ENCODE peak calls at places on chromosomes 2 and 18, in four cellular contexts. R, O, W and H are unnamed samples.

GRCh38 chr2:41621095-41621494 is 426.7 kb upstream of the PKDCC start:
- DNase-seq in R (no peak), O (no peak), W (no peak), H (no peak)

GRCh38 chr2:36294290-36294689 is 61.3 kb upstream of the CRIM1 start:
- DNase-seq in R (no peak), O (no peak), W (no peak), H (no peak)

GRCh38 chr2:150663143-150663542 is 175.7 kb upstream of the RND3 start:
- DNase-seq in R (peak), O (no peak), W (no peak), H (no peak)

GRCh38 chr18:14189858-14190257 is 57.6 kb upstream of the ZNF519 start:
- DNase-seq in R (peak), O (no peak), W (no peak), H (no peak)

GRCh38 chr2:101752708-101753107 is 55.2 kb downstream of the MAP4K4 start:
- DNase-seq in R (no peak), O (no peak), W (no peak), H (no peak)

GRCh38 chr18:47425365-47425764 is 173.9 kb upstream of the SKOR2 start:
- DNase-seq in R (no peak), O (no peak), W (no peak), H (no peak)

GRCh38 chr2:233974530-233975071 is 57.4 kb downstream of the TRPM8 start:
- DNase-seq in R (peak), O (no peak), W (no peak), H (no peak)

GRCh38 chr2:118051956-118052355 is 36.3 kb upstream of the INSIG2 start:
- DNase-seq in R (no peak), O (no peak), W (no peak), H (no peak)

GRCh38 chr2:105324732-105325131 is 4.8 kb downstream of the TGFBRAP1 start:
- DNase-seq in R (no peak), O (no peak), W (no peak), H (no peak)

GRCh38 chr2:148552675-148553331 is 91.7 kb upstream of the EPC2 start:
- DNase-seq in R (no peak), O (no peak), W (no peak), H (no peak)

GRCh38 chr2:3423492-3424170 is 44.1 kb downstream of the TRAPPC12 start:
- DNase-seq in R (peak), O (peak), W (no peak), H (peak)

GRCh38 chr2:144776766-144777165 is 256.8 kb upstream of the ZEB2 start:
- DNase-seq in R (peak), O (no peak), W (no peak), H (no peak)

GRCh38 chr18:50266248-50266704 is at the start of gene CFAP53:
- DNase-seq in R (peak), O (peak), W (peak), H (peak)

GRCh38 chr2:94874277-94874997 is 3.2 kb downstream of the TEKT4 start:
- DNase-seq in R (peak), O (peak), W (no peak), H (peak)

GRCh38 chr18:48139427-48140347 is 209.2 kb upstream of the SMAD2 start:
- DNase-seq in R (no peak), O (no peak), W (no peak), H (no peak)

GRCh38 chr2:70426341-70426740 is 124.5 kb upstream of the FAM136A start:
- DNase-seq in R (no peak), O (no peak), W (no peak), H (no peak)

GRCh38 chr2:230418341-230419016 is 2.5 kb downstream of the SP100 start:
- DNase-seq in R (peak), O (no peak), W (no peak), H (no peak)

GRCh38 chr18:37598966-37599896 is 33.6 kb upstream of the CELF4 start:
- DNase-seq in R (no peak), O (no peak), W (no peak), H (no peak)

GRCh38 chr2:6832995-6833604 is 32.6 kb downstream of the CMPK2 start:
- DNase-seq in R (no peak), O (no peak), W (no peak), H (no peak)

GRCh38 chr2:18701981-18702380 is 112.6 kb upstream of the NT5C1B start:
- DNase-seq in R (peak), O (no peak), W (no peak), H (no peak)

GRCh38 chr2:83369601-83370418 is 1089.3 kb downstream of the SUCLG1 start:
- DNase-seq in R (no peak), O (no peak), W (no peak), H (no peak)

GRCh38 chr2:120205901-120206581 is 17.2 kb downstream of the TMEM185B start:
- DNase-seq in R (no peak), O (peak), W (no peak), H (peak)

GRCh38 chr2:139281124-139281523 is 500.9 kb upstream of the NXPH2 start:
- DNase-seq in R (no peak), O (no peak), W (no peak), H (no peak)

GRCh38 chr18:48852292-48852691 is 98.5 kb downstream of the SMAD7 start:
- DNase-seq in R (peak), O (no peak), W (no peak), H (no peak)

GRCh38 chr2:239545741-239546392 is 145.0 kb upstream of the HDAC4 start:
- DNase-seq in R (no peak), O (no peak), W (no peak), H (no peak)

GRCh38 chr2:215745316-215745715 is 268.0 kb downstream of the MREG start:
- DNase-seq in R (no peak), O (no peak), W (no peak), H (no peak)

GRCh38 chr2:70477473-70477872 is 76.2 kb downstream of the TGFA start:
- DNase-seq in R (no peak), O (peak), W (no peak), H (no peak)

GRCh38 chr2:8508766-8509165 is 173.1 kb upstream of the ID2 start:
- DNase-seq in R (no peak), O (no peak), W (no peak), H (no peak)

GRCh38 chr2:215878476-215879063 is 134.8 kb downstream of the MREG start:
- DNase-seq in R (peak), O (no peak), W (no peak), H (no peak)

GRCh38 chr18:59459352-59460059 is 100.4 kb upstream of the LMAN1 start:
- DNase-seq in R (peak), O (no peak), W (no peak), H (no peak)

GRCh38 chr2:74024216-74024615 is 39.5 kb downstream of the TET3 start:
- DNase-seq in R (no peak), O (no peak), W (no peak), H (no peak)

GRCh38 chr18:44682181-44682870 is 1.6 kb downstream of the SETBP1 start:
- DNase-seq in R (no peak), O (peak), W (no peak), H (peak)

GRCh38 chr2:174486614-174487535 is at the start of gene GPR155:
- DNase-seq in R (peak), O (peak), W (peak), H (peak)

GRCh38 chr18:57585421-57585820 is 1.1 kb downstream of the FECH start:
- DNase-seq in R (peak), O (no peak), W (no peak), H (no peak)

GRCh38 chr2:240387669-240388358 is 47.6 kb upstream of the GPC1 start:
- DNase-seq in R (peak), O (no peak), W (no peak), H (peak)

GRCh38 chr18:36579311-36579710 is 249.5 kb downstream of the TPGS2 start:
- DNase-seq in R (no peak), O (no peak), W (no peak), H (no peak)

GRCh38 chr2:108184421-108184820 is 55.3 kb upstream of the SULT1C3 start:
- DNase-seq in R (peak), O (no peak), W (no peak), H (no peak)

GRCh38 chr2:212147921-212148513 is 390.6 kb downstream of the ERBB4 start:
- DNase-seq in R (peak), O (no peak), W (no peak), H (no peak)
- TF ChIP-seq CTCF in R (peak), O (peak), W (peak), H (peak)

GRCh38 chr2:191539068-191539467 is 138.9 kb upstream of the NABP1 start:
- DNase-seq in R (peak), O (no peak), W (no peak), H (peak)
- TF ChIP-seq CTCF in R (peak), O (peak), W (peak), H (peak)

GRCh38 chr2:111134082-111134481 is 13.4 kb downstream of the BCL2L11 start:
- DNase-seq in R (no peak), O (no peak), W (no peak), H (no peak)
- TF ChIP-seq CTCF in R (no peak), O (peak), W (no peak), H (peak)

DNA sequence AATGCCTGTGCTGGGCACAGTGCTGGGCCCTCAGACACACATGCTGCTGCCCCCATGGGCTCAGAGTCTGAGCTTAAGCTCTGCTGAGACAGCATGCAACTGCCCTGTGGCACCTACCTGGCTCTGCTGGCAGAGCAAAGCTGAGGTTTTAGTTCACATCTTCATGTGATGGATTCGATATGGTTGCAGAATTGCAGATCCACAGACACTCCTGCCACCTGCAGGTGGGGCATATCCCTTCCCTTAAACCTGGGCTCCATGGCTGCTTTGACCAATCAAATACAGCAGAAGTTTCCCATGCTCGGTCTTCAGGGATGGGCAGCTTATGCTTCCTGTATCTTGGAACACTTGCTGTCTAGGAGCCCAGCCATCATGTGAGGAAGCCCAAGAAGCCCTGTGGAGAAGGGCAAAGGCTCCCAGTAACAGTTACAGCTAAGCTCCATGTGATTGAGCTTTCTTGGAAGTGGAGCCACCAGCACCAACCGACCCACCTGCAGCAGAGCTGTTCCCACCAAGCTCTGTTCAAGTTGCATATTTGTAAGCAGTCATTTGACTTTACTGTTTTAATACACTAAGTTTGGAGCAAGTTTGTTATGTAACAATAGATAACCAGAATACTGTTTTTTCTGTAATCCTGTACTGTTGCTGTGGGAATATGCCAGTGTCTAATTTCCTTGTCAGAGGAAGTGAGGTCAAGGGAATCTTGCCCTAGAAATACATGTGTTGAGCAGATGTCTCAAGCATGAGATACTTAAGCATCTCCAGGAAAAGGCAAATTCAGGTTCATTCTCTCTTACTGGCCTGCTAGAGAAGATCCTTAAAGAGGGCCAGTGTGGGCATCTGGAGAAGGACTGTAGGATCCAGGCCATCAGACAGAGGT is 79.3 kb downstream of the SH3RF3 start:
- DNase-seq in R (peak), O (no peak), W (no peak), H (no peak)
- TF ChIP-seq CTCF in R (peak), O (peak), W (no peak), H (no peak)

GRCh38 chr2:64609229-64609994 is 44.3 kb downstream of the SERTAD2 start:
- DNase-seq in R (peak), O (peak), W (no peak), H (peak)
- TF ChIP-seq CTCF in R (no peak), O (peak), W (peak), H (no peak)

GRCh38 chr2:65919579-65920188 is 487.3 kb upstream of the SPRED2 start:
- DNase-seq in R (no peak), O (no peak), W (no peak), H (peak)
- TF ChIP-seq CTCF in R (no peak), O (no peak), W (no peak), H (peak)

GRCh38 chr18:34783485-34783884 is 73.4 kb downstream of the DTNA start:
- DNase-seq in R (no peak), O (no peak), W (no peak), H (no peak)

GRCh38 chr18:34789768-34790344 is 79.8 kb downstream of the DTNA start:
- DNase-seq in R (peak), O (no peak), W (no peak), H (no peak)

GRCh38 chr18:34787931-34788532 is 77.9 kb downstream of the DTNA start:
- DNase-seq in R (peak), O (no peak), W (no peak), H (peak)
- TF ChIP-seq CTCF in R (peak), O (peak), W (peak), H (peak)

DNA sequence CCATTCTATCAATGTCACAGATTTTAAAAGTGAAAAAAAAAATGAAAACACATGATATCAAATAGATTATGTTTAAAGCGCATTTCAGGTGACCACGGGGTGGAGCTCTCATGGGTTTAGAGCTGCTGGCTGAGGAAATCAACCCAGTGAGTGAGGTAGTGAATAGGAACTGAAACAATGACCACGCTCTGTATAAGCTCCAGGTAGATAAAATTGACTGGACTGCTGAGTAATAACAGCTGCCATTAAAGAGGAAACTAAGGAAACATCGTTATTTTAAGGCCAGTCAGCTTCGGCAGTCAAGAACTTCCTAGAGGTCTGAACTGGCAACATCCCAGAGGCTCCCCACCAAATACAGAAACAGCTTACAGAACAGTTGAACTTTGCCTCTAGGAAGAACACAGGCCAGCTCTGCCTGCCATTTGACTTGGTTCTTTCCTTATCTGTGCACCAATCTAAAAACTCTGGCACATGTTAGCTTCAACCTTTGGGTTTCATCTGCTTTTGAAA is 185.9 kb downstream of the PDE1A start:
- DNase-seq in R (peak), O (peak), W (no peak), H (peak)
- TF ChIP-seq CTCF in R (peak), O (peak), W (peak), H (peak)